ENCODE peak calls at places on chromosomes 5 and 9, in seven cellular contexts. K is ELF-1; R is CD4-positive, alpha-beta memory T cell; H is EH; G is posterior cingulate gyrus; L is A549; D is SK-MEL-5. E is an unnamed sample.
A peak's percentile ranks its signal among the peaks of the same experiment; 100 is the strongest.

GRCh38 chr5:149130121-149130931 is 11.0 kb upstream of the ABLIM3 start:
- DNase-seq in L (no peak), R (no peak), H (peak; percentile 44), D (peak; percentile 33), K (no peak), G (no peak), E (peak; percentile 27)

GRCh38 chr5:69024241-69024651 is 69.6 kb upstream of the SLC30A5 start:
- DNase-seq in K (peak; percentile 43), G (no peak), R (no peak), D (peak; percentile 76), L (peak; percentile 69), H (peak; percentile 56), E (peak; percentile 32)

GRCh38 chr5:458547-459353 is 15.8 kb downstream of the EXOC3 start:
- DNase-seq in H (peak; percentile 54), D (peak; percentile 43), G (no peak), L (no peak), R (no peak), K (no peak), E (no peak)

GRCh38 chr5:96718635-96719077 is 56.5 kb downstream of the CAST start:
- DNase-seq in K (no peak), D (peak; percentile 95), G (no peak), H (no peak), R (no peak), L (no peak), E (no peak)

GRCh38 chr9:4738866-4739586 is 2.0 kb downstream of the AK3 start:
- DNase-seq in H (no peak), G (no peak), R (no peak), K (peak; percentile 34), D (no peak), L (no peak), E (no peak)

GRCh38 chr9:70403166-70403565 is 11.3 kb downstream of the KLF9 start:
- DNase-seq in R (no peak), K (no peak), D (no peak), G (no peak), L (no peak), H (peak; percentile 57), E (no peak)

GRCh38 chr9:11328326-11328725 is 715.5 kb upstream of the PTPRD start:
- DNase-seq in L (no peak), G (no peak), D (no peak), H (no peak), K (no peak), R (no peak), E (no peak)

GRCh38 chr5:135457424-135458071 is 5.4 kb upstream of the TIFAB start:
- DNase-seq in G (no peak), K (peak; percentile 88), R (peak; percentile 25), L (peak; percentile 74), H (peak; percentile 40), D (peak; percentile 72), E (peak; percentile 85)

GRCh38 chr5:165333623-165334022 is 1828.2 kb downstream of the MAT2B start:
- DNase-seq in H (no peak), G (no peak), K (no peak), L (no peak), R (no peak), D (no peak), E (no peak)

GRCh38 chr5:15592728-15593127 is 92.7 kb downstream of the FBXL7 start:
- DNase-seq in R (no peak), H (no peak), L (no peak), G (no peak), D (peak; percentile 82), K (no peak), E (no peak)

E was measured in 8988T.